ENCODE peak calls at places on chromosomes 7 and 10, in nine cellular contexts. One of them, this sample, is unnamed.

GRCh38 chr7:137999496-138000080 is 2.3 kb downstream of the CREB3L2 start:
- DNase-seq in A549: no peak
- DNase-seq in neural progenitor cell: no peak
- DNase-seq in astrocyte: peak
- DNase-seq in iPS DF 6.9: no peak
- DNase-seq in tibial artery: no peak
- DNase-seq in K562: no peak
- DNase-seq in spleen: no peak
- DNase-seq in astrocyte of the spinal cord: no peak
- DNase-seq in this sample: no peak

GRCh38 chr7:108265007-108265406 is 134.8 kb upstream of the LAMB4 start:
- DNase-seq in A549: no peak
- DNase-seq in neural progenitor cell: no peak
- DNase-seq in astrocyte: no peak
- DNase-seq in iPS DF 6.9: no peak
- DNase-seq in tibial artery: no peak
- DNase-seq in K562: no peak
- DNase-seq in spleen: no peak
- DNase-seq in astrocyte of the spinal cord: no peak
- DNase-seq in this sample: no peak

GRCh38 chr7:30354791-30355190 is 70.4 kb downstream of the ZNRF2 start:
- DNase-seq in A549: no peak
- DNase-seq in neural progenitor cell: peak
- DNase-seq in astrocyte: no peak
- DNase-seq in iPS DF 6.9: no peak
- DNase-seq in tibial artery: no peak
- DNase-seq in K562: no peak
- DNase-seq in spleen: no peak
- DNase-seq in astrocyte of the spinal cord: no peak
- DNase-seq in this sample: no peak

GRCh38 chr7:71694678-71695077 is 562.7 kb downstream of the GALNT17 start:
- DNase-seq in A549: no peak
- DNase-seq in neural progenitor cell: no peak
- DNase-seq in astrocyte: no peak
- DNase-seq in iPS DF 6.9: no peak
- DNase-seq in tibial artery: no peak
- DNase-seq in K562: no peak
- DNase-seq in spleen: no peak
- DNase-seq in astrocyte of the spinal cord: no peak
- DNase-seq in this sample: no peak

GRCh38 chr7:70044064-70044463 is 445.8 kb downstream of the AUTS2 start:
- DNase-seq in A549: no peak
- DNase-seq in neural progenitor cell: no peak
- DNase-seq in astrocyte: no peak
- DNase-seq in iPS DF 6.9: no peak
- DNase-seq in tibial artery: no peak
- DNase-seq in K562: no peak
- DNase-seq in spleen: no peak
- DNase-seq in astrocyte of the spinal cord: no peak
- DNase-seq in this sample: no peak

GRCh38 chr7:88480901-88481300 is 174.2 kb upstream of the STEAP4 start:
- DNase-seq in A549: no peak
- DNase-seq in neural progenitor cell: no peak
- DNase-seq in astrocyte: no peak
- DNase-seq in iPS DF 6.9: no peak
- DNase-seq in tibial artery: no peak
- DNase-seq in K562: no peak
- DNase-seq in spleen: no peak
- DNase-seq in astrocyte of the spinal cord: peak
- DNase-seq in this sample: no peak

GRCh38 chr7:27187702-27188665 is 3.0 kb upstream of the HOXA11 start:
- DNase-seq in A549: no peak
- DNase-seq in neural progenitor cell: no peak
- DNase-seq in astrocyte: no peak
- DNase-seq in iPS DF 6.9: no peak
- DNase-seq in tibial artery: peak
- DNase-seq in K562: no peak
- DNase-seq in spleen: no peak
- DNase-seq in astrocyte of the spinal cord: no peak
- DNase-seq in this sample: no peak

GRCh38 chr10:125064681-125065492 is 95.5 kb downstream of the CTBP2 start:
- DNase-seq in A549: no peak
- DNase-seq in neural progenitor cell: no peak
- DNase-seq in astrocyte: peak
- DNase-seq in iPS DF 6.9: no peak
- DNase-seq in tibial artery: no peak
- DNase-seq in K562: no peak
- DNase-seq in spleen: no peak
- DNase-seq in astrocyte of the spinal cord: peak
- DNase-seq in this sample: peak

GRCh38 chr7:124720195-124720594 is 45.4 kb downstream of the GPR37 start:
- DNase-seq in A549: no peak
- DNase-seq in neural progenitor cell: no peak
- DNase-seq in astrocyte: peak
- DNase-seq in iPS DF 6.9: no peak
- DNase-seq in tibial artery: no peak
- DNase-seq in K562: no peak
- DNase-seq in spleen: no peak
- DNase-seq in astrocyte of the spinal cord: peak
- DNase-seq in this sample: no peak

GRCh38 chr10:43903451-43903850 is 254.8 kb upstream of the ZNF32 start:
- DNase-seq in A549: no peak
- DNase-seq in neural progenitor cell: no peak
- DNase-seq in astrocyte: no peak
- DNase-seq in iPS DF 6.9: no peak
- DNase-seq in tibial artery: no peak
- DNase-seq in K562: no peak
- DNase-seq in spleen: no peak
- DNase-seq in astrocyte of the spinal cord: no peak
- DNase-seq in this sample: no peak

GRCh38 chr10:117662126-117662525 is 119.6 kb downstream of the EMX2 start:
- DNase-seq in A549: no peak
- DNase-seq in neural progenitor cell: no peak
- DNase-seq in astrocyte: no peak
- DNase-seq in iPS DF 6.9: no peak
- DNase-seq in tibial artery: no peak
- DNase-seq in K562: no peak
- DNase-seq in spleen: no peak
- DNase-seq in astrocyte of the spinal cord: no peak
- DNase-seq in this sample: no peak

GRCh38 chr7:76231071-76231470 is 29.4 kb downstream of the SRRM3 start:
- DNase-seq in A549: no peak
- DNase-seq in neural progenitor cell: no peak
- DNase-seq in astrocyte: no peak
- DNase-seq in iPS DF 6.9: no peak
- DNase-seq in tibial artery: no peak
- DNase-seq in K562: peak
- DNase-seq in spleen: no peak
- DNase-seq in astrocyte of the spinal cord: no peak
- DNase-seq in this sample: no peak

GRCh38 chr10:18162021-18162631 is 21.9 kb downstream of the CACNB2 start:
- DNase-seq in A549: no peak
- DNase-seq in neural progenitor cell: no peak
- DNase-seq in astrocyte: no peak
- DNase-seq in iPS DF 6.9: no peak
- DNase-seq in tibial artery: no peak
- DNase-seq in K562: no peak
- DNase-seq in spleen: no peak
- DNase-seq in astrocyte of the spinal cord: no peak
- DNase-seq in this sample: no peak

GRCh38 chr10:18158698-18159342 is 18.6 kb downstream of the CACNB2 start:
- DNase-seq in A549: no peak
- DNase-seq in neural progenitor cell: no peak
- DNase-seq in astrocyte: peak
- DNase-seq in iPS DF 6.9: no peak
- DNase-seq in tibial artery: no peak
- DNase-seq in K562: no peak
- DNase-seq in spleen: no peak
- DNase-seq in astrocyte of the spinal cord: peak
- DNase-seq in this sample: no peak

GRCh38 chr10:18159596-18159995 is 19.4 kb downstream of the CACNB2 start:
- DNase-seq in A549: no peak
- DNase-seq in neural progenitor cell: no peak
- DNase-seq in astrocyte: no peak
- DNase-seq in iPS DF 6.9: no peak
- DNase-seq in tibial artery: no peak
- DNase-seq in K562: no peak
- DNase-seq in spleen: no peak
- DNase-seq in astrocyte of the spinal cord: no peak
- DNase-seq in this sample: no peak

GRCh38 chr10:18164771-18165361 is 24.6 kb downstream of the CACNB2 start:
- DNase-seq in A549: no peak
- DNase-seq in neural progenitor cell: no peak
- DNase-seq in astrocyte: peak
- DNase-seq in iPS DF 6.9: no peak
- DNase-seq in tibial artery: no peak
- DNase-seq in K562: no peak
- DNase-seq in spleen: no peak
- DNase-seq in astrocyte of the spinal cord: peak
- DNase-seq in this sample: no peak

DNA sequence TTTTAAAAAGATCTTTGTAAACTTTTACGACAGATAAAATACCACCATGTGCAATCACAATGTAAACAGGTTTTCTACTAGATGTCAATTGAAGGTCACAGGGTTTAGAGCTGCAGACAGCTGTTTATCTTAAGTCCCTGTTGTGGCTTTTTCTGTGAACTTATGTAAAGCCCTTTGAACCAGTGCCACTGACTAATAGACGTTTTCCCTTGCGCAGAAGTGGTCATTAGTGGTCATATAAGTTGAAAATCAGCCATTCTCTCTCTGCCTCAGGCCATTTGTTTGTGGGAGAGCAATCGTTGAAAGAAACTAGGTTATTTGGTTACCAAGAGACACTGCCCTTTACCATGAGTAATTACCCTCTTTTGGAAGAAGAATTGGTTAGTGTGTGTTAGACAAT is 23.9 kb downstream of the CACNB2 start:
- DNase-seq in A549: no peak
- DNase-seq in neural progenitor cell: no peak
- DNase-seq in astrocyte: peak
- DNase-seq in iPS DF 6.9: no peak
- DNase-seq in tibial artery: no peak
- DNase-seq in K562: no peak
- DNase-seq in spleen: no peak
- DNase-seq in astrocyte of the spinal cord: peak
- DNase-seq in this sample: no peak
- H3K4me3 ChIP-seq in A549: no peak
- H3K4me3 ChIP-seq in neural progenitor cell: no peak
- H3K4me3 ChIP-seq in astrocyte: peak
- H3K4me3 ChIP-seq in iPS DF 6.9: no peak
- H3K4me3 ChIP-seq in tibial artery: no peak
- H3K4me3 ChIP-seq in K562: no peak
- H3K4me3 ChIP-seq in spleen: no peak
- H3K4me3 ChIP-seq in astrocyte of the spinal cord: no peak
- H3K4me3 ChIP-seq in this sample: no peak

GRCh38 chr7:452791-453455 is 66.7 kb downstream of the PDGFA start:
- DNase-seq in A549: no peak
- DNase-seq in neural progenitor cell: no peak
- DNase-seq in astrocyte: no peak
- DNase-seq in iPS DF 6.9: no peak
- DNase-seq in tibial artery: no peak
- DNase-seq in K562: no peak
- DNase-seq in spleen: peak
- DNase-seq in astrocyte of the spinal cord: no peak
- DNase-seq in this sample: no peak
- H3K4me3 ChIP-seq in A549: no peak
- H3K4me3 ChIP-seq in neural progenitor cell: no peak
- H3K4me3 ChIP-seq in astrocyte: no peak
- H3K4me3 ChIP-seq in iPS DF 6.9: no peak
- H3K4me3 ChIP-seq in tibial artery: no peak
- H3K4me3 ChIP-seq in K562: no peak
- H3K4me3 ChIP-seq in spleen: no peak
- H3K4me3 ChIP-seq in astrocyte of the spinal cord: no peak
- H3K4me3 ChIP-seq in this sample: no peak

GRCh38 chr7:149256568-149256967 is 5.4 kb upstream of the ZNF783 start:
- DNase-seq in A549: no peak
- DNase-seq in neural progenitor cell: no peak
- DNase-seq in astrocyte: no peak
- DNase-seq in iPS DF 6.9: no peak
- DNase-seq in tibial artery: no peak
- DNase-seq in K562: no peak
- DNase-seq in spleen: no peak
- DNase-seq in astrocyte of the spinal cord: no peak
- DNase-seq in this sample: no peak

GRCh38 chr7:149261829-149262617 is at the start of gene ZNF783:
- DNase-seq in A549: peak
- DNase-seq in neural progenitor cell: peak
- DNase-seq in astrocyte: peak
- DNase-seq in iPS DF 6.9: peak
- DNase-seq in tibial artery: peak
- DNase-seq in K562: peak
- DNase-seq in spleen: peak
- DNase-seq in astrocyte of the spinal cord: peak
- DNase-seq in this sample: peak

GRCh38 chr7:149257146-149257545 is 4.8 kb upstream of the ZNF783 start:
- DNase-seq in A549: no peak
- DNase-seq in neural progenitor cell: no peak
- DNase-seq in astrocyte: no peak
- DNase-seq in iPS DF 6.9: no peak
- DNase-seq in tibial artery: no peak
- DNase-seq in K562: no peak
- DNase-seq in spleen: no peak
- DNase-seq in astrocyte of the spinal cord: no peak
- DNase-seq in this sample: no peak

GRCh38 chr7:149266451-149266850 is 4.5 kb downstream of the ZNF783 start:
- DNase-seq in A549: no peak
- DNase-seq in neural progenitor cell: no peak
- DNase-seq in astrocyte: no peak
- DNase-seq in iPS DF 6.9: no peak
- DNase-seq in tibial artery: no peak
- DNase-seq in K562: no peak
- DNase-seq in spleen: no peak
- DNase-seq in astrocyte of the spinal cord: no peak
- DNase-seq in this sample: no peak

DNA sequence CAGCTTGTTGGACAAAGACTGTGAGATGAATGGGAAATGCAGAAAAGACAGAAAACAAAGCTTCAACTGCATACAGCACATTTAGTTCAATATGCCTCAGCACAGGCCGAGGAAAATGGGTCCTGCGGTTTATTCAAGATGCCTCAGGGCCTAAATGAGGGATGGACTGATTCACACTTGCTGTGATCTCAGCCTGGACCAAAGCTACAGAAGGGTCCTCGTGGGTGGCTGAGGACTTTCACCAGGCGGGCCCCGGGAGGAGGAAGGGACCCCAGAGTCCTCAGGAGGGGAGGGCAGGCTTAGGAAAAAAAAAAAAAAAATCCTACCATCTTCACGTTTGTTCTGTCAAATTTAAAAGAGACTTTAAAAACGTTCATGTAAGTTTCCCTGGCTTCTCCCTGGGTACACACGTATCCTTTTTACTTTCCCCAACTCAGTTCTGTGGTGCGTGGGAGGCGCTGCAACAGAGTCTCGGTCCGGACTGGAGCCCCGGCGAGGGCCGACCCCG is 621 bp upstream of the ZNF783 start:
- DNase-seq in A549: no peak
- DNase-seq in neural progenitor cell: peak
- DNase-seq in astrocyte: peak
- DNase-seq in iPS DF 6.9: no peak
- DNase-seq in tibial artery: no peak
- DNase-seq in K562: no peak
- DNase-seq in spleen: no peak
- DNase-seq in astrocyte of the spinal cord: peak
- DNase-seq in this sample: no peak
- H3K4me3 ChIP-seq in A549: peak
- H3K4me3 ChIP-seq in neural progenitor cell: peak
- H3K4me3 ChIP-seq in astrocyte: peak
- H3K4me3 ChIP-seq in iPS DF 6.9: peak
- H3K4me3 ChIP-seq in tibial artery: peak
- H3K4me3 ChIP-seq in K562: peak
- H3K4me3 ChIP-seq in spleen: peak
- H3K4me3 ChIP-seq in astrocyte of the spinal cord: peak
- H3K4me3 ChIP-seq in this sample: peak

GRCh38 chr7:80781146-80781545 is 137.7 kb downstream of the SEMA3C start:
- DNase-seq in A549: no peak
- DNase-seq in neural progenitor cell: no peak
- DNase-seq in astrocyte: no peak
- DNase-seq in iPS DF 6.9: no peak
- DNase-seq in tibial artery: no peak
- DNase-seq in K562: no peak
- DNase-seq in spleen: no peak
- DNase-seq in astrocyte of the spinal cord: no peak
- DNase-seq in this sample: no peak
- H3K4me3 ChIP-seq in A549: no peak
- H3K4me3 ChIP-seq in neural progenitor cell: no peak
- H3K4me3 ChIP-seq in astrocyte: no peak
- H3K4me3 ChIP-seq in iPS DF 6.9: no peak
- H3K4me3 ChIP-seq in tibial artery: no peak
- H3K4me3 ChIP-seq in K562: no peak
- H3K4me3 ChIP-seq in spleen: no peak
- H3K4me3 ChIP-seq in astrocyte of the spinal cord: no peak
- H3K4me3 ChIP-seq in this sample: no peak